ENCODE peak calls at places on chromosome 10, in five cellular contexts. P is SK-N-SH, X is bronchial epithelial cell, Q is A549, U is tibial artery. Z is an unnamed sample.

GRCh38 chr10:103276251-103276936 is 544 bp upstream of the INA start:
- DNase-seq in P (peak), X (no peak), Q (no peak), U (no peak), Z (no peak)

GRCh38 chr10:89167915-89168314 is 39.2 kb downstream of the CH25H start:
- DNase-seq in P (no peak), X (peak), Q (no peak), U (no peak), Z (no peak)

GRCh38 chr10:110376021-110376773 is 71.5 kb upstream of the SMNDC1 start:
- DNase-seq in P (no peak), X (no peak), Q (no peak), U (no peak), Z (no peak)

GRCh38 chr10:132516771-132517725 is 20.5 kb upstream of the INPP5A start:
- DNase-seq in P (peak), X (peak), Q (peak), U (peak), Z (peak)

GRCh38 chr10:133275683-133276092 is 980 bp downstream of the ADAM8 start:
- DNase-seq in P (no peak), X (peak), Q (no peak), U (no peak), Z (no peak)

GRCh38 chr10:51010977-51011376 is 63.3 kb upstream of the PRKG1 start:
- DNase-seq in P (peak), X (peak), Q (peak), U (no peak), Z (no peak)

GRCh38 chr10:125120046-125120710 is 40.2 kb downstream of the CTBP2 start:
- DNase-seq in P (no peak), X (no peak), Q (no peak), U (peak), Z (no peak)

GRCh38 chr10:34808789-34809745 is 6.0 kb downstream of the PARD3 start:
- DNase-seq in P (no peak), X (peak), Q (no peak), U (no peak), Z (no peak)

GRCh38 chr10:72263613-72264241 is 10.0 kb upstream of the DDIT4 start:
- DNase-seq in P (no peak), X (peak), Q (no peak), U (no peak), Z (no peak)

GRCh38 chr10:22927661-22928403 is at the start of gene ARMC3:
- DNase-seq in P (peak), X (peak), Q (peak), U (no peak), Z (peak)

GRCh38 chr10:58158806-58159205 is 108.9 kb downstream of the IPMK start:
- DNase-seq in P (peak), X (no peak), Q (no peak), U (no peak), Z (peak)

GRCh38 chr10:56487746-56488145 is 126.7 kb upstream of the ZWINT start:
- DNase-seq in P (no peak), X (no peak), Q (no peak), U (no peak), Z (no peak)

GRCh38 chr10:11282156-11282555 is 264.5 kb downstream of the CELF2 start:
- DNase-seq in P (no peak), X (no peak), Q (no peak), U (no peak), Z (no peak)

GRCh38 chr10:77120012-77120411 is 517.6 kb downstream of the KCNMA1 start:
- DNase-seq in P (no peak), X (no peak), Q (no peak), U (no peak), Z (no peak)

GRCh38 chr10:97763947-97764346 is 7.9 kb downstream of the SFRP5 start:
- DNase-seq in P (no peak), X (no peak), Q (no peak), U (no peak), Z (no peak)

GRCh38 chr10:91367127-91367531 is 43.0 kb upstream of the HECTD2 start:
- DNase-seq in P (no peak), X (peak), Q (no peak), U (no peak), Z (no peak)

GRCh38 chr10:124364674-124365073 is 54.0 kb downstream of the OAT start:
- DNase-seq in P (no peak), X (no peak), Q (no peak), U (no peak), Z (no peak)

GRCh38 chr10:108303149-108303548 is 1138.6 kb upstream of the SORCS1 start:
- DNase-seq in P (no peak), X (peak), Q (no peak), U (no peak), Z (no peak)

GRCh38 chr10:78551184-78552005 is 517.4 kb upstream of the ZMIZ1 start:
- DNase-seq in P (no peak), X (no peak), Q (no peak), U (no peak), Z (no peak)

GRCh38 chr10:24209421-24209770 is 458 bp downstream of the KIAA1217 start:
- DNase-seq in P (peak), X (peak), Q (peak), U (no peak), Z (no peak)

GRCh38 chr10:121553861-121554264 is 44.4 kb downstream of the FGFR2 start:
- DNase-seq in P (no peak), X (peak), Q (no peak), U (no peak), Z (no peak)

GRCh38 chr10:114551310-114551972 is 106.6 kb downstream of the ABLIM1 start:
- DNase-seq in P (no peak), X (peak), Q (no peak), U (no peak), Z (no peak)

GRCh38 chr10:114548662-114549061 is 109.4 kb downstream of the ABLIM1 start:
- DNase-seq in P (peak), X (peak), Q (peak), U (no peak), Z (no peak)

GRCh38 chr10:114552050-114552449 is 106.0 kb downstream of the ABLIM1 start:
- DNase-seq in P (no peak), X (no peak), Q (no peak), U (no peak), Z (no peak)

GRCh38 chr10:114547466-114547865 is 110.6 kb downstream of the ABLIM1 start:
- DNase-seq in P (no peak), X (no peak), Q (no peak), U (no peak), Z (no peak)

DNA sequence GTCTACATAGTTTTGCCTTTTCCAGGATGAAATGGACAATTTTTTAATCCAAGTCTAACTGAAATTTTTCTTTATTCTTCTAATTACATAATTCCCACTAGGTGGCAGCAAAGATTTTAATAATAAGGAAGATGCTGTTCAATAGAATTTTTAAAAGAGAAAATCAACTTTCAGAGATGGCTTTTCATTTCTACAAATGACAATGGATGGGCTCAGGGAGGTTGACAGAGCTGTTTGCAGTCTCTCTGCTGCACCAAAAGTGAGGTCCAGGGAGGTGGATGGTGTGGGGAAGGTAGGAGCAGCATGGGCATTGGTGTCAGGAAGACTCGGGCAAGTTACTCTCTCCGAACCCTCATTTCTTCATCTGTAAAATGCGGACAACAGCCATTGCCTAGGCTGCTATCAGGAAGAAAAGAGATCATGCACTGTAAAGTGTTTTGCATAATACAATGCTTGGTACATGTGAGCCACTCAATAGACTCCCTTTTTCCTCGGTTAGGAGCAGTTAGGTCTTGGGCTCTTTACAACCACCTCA is 107.3 kb downstream of the ABLIM1 start:
- DNase-seq in P (no peak), X (peak), Q (peak), U (no peak), Z (no peak)
- TF ChIP-seq CTCF in P (peak), X (no peak), Q (peak), U (peak), Z (no peak)

DNA sequence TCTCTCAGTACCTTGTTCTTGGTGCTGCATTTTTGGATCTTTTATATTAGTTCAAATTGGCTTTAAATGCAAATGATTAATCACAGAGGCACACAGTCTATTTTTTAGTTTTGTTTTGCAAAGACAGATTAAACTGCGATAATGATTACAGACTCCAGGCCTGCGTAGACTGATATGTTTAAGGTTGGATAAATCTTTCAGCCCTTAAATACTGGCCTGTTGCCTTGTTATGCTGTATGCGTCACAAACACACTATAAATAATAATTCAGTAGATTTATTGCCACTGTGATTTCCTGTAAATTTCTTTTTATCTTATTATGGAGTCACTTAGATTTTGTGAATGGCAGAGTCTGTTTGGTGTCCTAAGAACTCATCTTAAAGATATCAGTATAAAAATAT is 19.4 kb downstream of the CACNB2 start:
- DNase-seq in P (no peak), X (no peak), Q (no peak), U (no peak), Z (no peak)
- H3K4me3 ChIP-seq in P (peak), X (no peak), Q (no peak), U (peak), Z (no peak)

DNA sequence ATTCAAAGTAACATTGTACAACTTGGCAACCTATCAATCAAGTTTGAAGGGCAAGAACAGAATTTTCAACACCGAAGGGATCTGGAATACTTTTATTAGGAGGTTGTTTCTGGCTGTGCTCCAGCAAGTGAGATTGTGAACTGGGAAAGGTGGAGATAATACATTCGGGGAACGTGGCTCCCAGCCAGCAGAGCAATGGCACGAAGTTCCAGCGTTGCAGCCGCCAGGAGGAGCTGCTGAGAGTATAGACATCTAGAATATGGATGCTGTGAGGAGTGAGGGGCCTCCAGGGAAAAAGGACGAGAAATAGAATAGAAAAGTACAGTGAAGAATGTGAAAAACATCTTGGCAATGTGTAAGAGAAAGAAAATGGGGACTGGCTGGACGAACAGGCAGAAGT is 69.5 kb downstream of the TCERG1L start:
- DNase-seq in P (peak), X (no peak), Q (peak), U (no peak), Z (no peak)
- TF ChIP-seq CTCF in P (no peak), X (no peak), Q (peak), U (no peak), Z (no peak)

GRCh38 chr10:29257106-29257783 is 31.6 kb upstream of the LYZL1 start:
- DNase-seq in P (no peak), X (no peak), Q (no peak), U (peak), Z (peak)
- H3K4me3 ChIP-seq in P (no peak), X (no peak), Q (no peak), U (no peak), Z (no peak)

GRCh38 chr10:43070121-43071085 is 6.5 kb upstream of the RET start:
- DNase-seq in P (no peak), X (no peak), Q (no peak), U (no peak), Z (no peak)
- TF ChIP-seq CTCF in P (no peak), X (no peak), Q (no peak), U (no peak), Z (no peak)

GRCh38 chr10:114281461-114281860 is 42.4 kb downstream of the VWA2 start:
- DNase-seq in P (no peak), X (peak), Q (no peak), U (peak), Z (no peak)

GRCh38 chr10:114283535-114283934 is 44.5 kb downstream of the VWA2 start:
- DNase-seq in P (no peak), X (no peak), Q (no peak), U (no peak), Z (no peak)

GRCh38 chr10:114281006-114281405 is 42.0 kb downstream of the VWA2 start:
- DNase-seq in P (no peak), X (no peak), Q (no peak), U (peak), Z (no peak)

GRCh38 chr10:114283091-114283490 is 44.0 kb downstream of the VWA2 start:
- DNase-seq in P (no peak), X (no peak), Q (no peak), U (peak), Z (no peak)

DNA sequence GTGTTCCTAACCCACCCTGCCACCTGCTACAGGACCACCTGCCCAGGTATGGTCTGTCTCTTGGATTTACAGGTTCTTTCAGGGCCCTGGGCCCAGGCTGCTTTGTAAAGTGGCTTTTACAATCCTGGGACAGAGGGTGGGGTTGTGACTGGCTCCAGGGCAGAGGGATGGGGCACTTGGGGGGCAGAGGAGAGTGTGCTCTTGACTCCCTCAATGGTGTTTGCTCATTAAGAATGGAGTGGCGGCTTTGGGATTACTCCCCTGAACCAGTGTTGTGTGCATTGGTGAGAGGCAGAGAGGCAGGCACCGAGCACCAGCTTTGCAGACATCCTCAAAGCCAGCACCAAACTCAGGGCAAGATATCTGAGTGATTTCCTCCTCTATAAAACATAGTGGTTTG is 43.5 kb downstream of the VWA2 start:
- DNase-seq in P (no peak), X (no peak), Q (no peak), U (peak), Z (no peak)
- H3K4me3 ChIP-seq in P (no peak), X (no peak), Q (no peak), U (no peak), Z (no peak)